ENCODE peak calls at places on chromosomes 16 and 17, in nine cellular contexts. One of them, this sample, is unnamed.

GRCh38 chr16:18803569-18804462 is 2.5 kb upstream of the ARL6IP1 start:
- DNase-seq in colonic mucosa: no peak
- DNase-seq in lower lobe of right lung: no peak
- DNase-seq in uterus: no peak
- DNase-seq in body of pancreas: no peak
- DNase-seq in SK-N-SH: no peak
- DNase-seq in GM12878: no peak
- DNase-seq in esophagus muscularis mucosa: no peak
- DNase-seq in heart left ventricle: no peak
- DNase-seq in this sample: no peak

GRCh38 chr17:65193305-65194293 is 56.4 kb downstream of the RGS9 start:
- DNase-seq in lower lobe of right lung: no peak
- DNase-seq in GM12878: no peak
- DNase-seq in colonic mucosa: no peak
- DNase-seq in SK-N-SH: no peak
- DNase-seq in body of pancreas: no peak
- DNase-seq in uterus: no peak
- DNase-seq in esophagus muscularis mucosa: no peak
- DNase-seq in heart left ventricle: no peak
- DNase-seq in this sample: no peak

GRCh38 chr16:10923650-10924214 is 18.5 kb downstream of the DEXI start:
- DNase-seq in GM12878: no peak
- DNase-seq in SK-N-SH: no peak
- DNase-seq in heart left ventricle: peak; percentile 90
- DNase-seq in colonic mucosa: no peak
- DNase-seq in body of pancreas: peak; percentile 87
- DNase-seq in uterus: no peak
- DNase-seq in esophagus muscularis mucosa: no peak
- DNase-seq in lower lobe of right lung: no peak
- DNase-seq in this sample: peak; percentile 84

GRCh38 chr16:14549789-14550153 is 80.3 kb downstream of the PARN start:
- DNase-seq in lower lobe of right lung: no peak
- DNase-seq in esophagus muscularis mucosa: no peak
- DNase-seq in uterus: no peak
- DNase-seq in GM12878: no peak
- DNase-seq in heart left ventricle: peak; percentile 53
- DNase-seq in body of pancreas: peak; percentile 40
- DNase-seq in SK-N-SH: no peak
- DNase-seq in colonic mucosa: no peak
- DNase-seq in this sample: no peak

GRCh38 chr17:71334041-71334781 is 786.6 kb upstream of the SOX9 start:
- DNase-seq in lower lobe of right lung: no peak
- DNase-seq in GM12878: no peak
- DNase-seq in heart left ventricle: no peak
- DNase-seq in body of pancreas: no peak
- DNase-seq in SK-N-SH: no peak
- DNase-seq in esophagus muscularis mucosa: no peak
- DNase-seq in colonic mucosa: no peak
- DNase-seq in uterus: no peak
- DNase-seq in this sample: no peak

GRCh38 chr17:27315796-27316465 is 22.0 kb downstream of the WSB1 start:
- DNase-seq in esophagus muscularis mucosa: peak; percentile 17
- DNase-seq in colonic mucosa: no peak
- DNase-seq in heart left ventricle: no peak
- DNase-seq in GM12878: no peak
- DNase-seq in uterus: no peak
- DNase-seq in body of pancreas: no peak
- DNase-seq in SK-N-SH: no peak
- DNase-seq in lower lobe of right lung: no peak
- DNase-seq in this sample: no peak

GRCh38 chr17:63837962-63838585 is 4.4 kb downstream of the SMARCD2 start:
- DNase-seq in body of pancreas: no peak
- DNase-seq in heart left ventricle: no peak
- DNase-seq in SK-N-SH: no peak
- DNase-seq in uterus: no peak
- DNase-seq in esophagus muscularis mucosa: no peak
- DNase-seq in lower lobe of right lung: no peak
- DNase-seq in colonic mucosa: no peak
- DNase-seq in GM12878: no peak
- DNase-seq in this sample: no peak

GRCh38 chr16:1941924-1942809 is 832 bp downstream of the MSRB1 start:
- DNase-seq in esophagus muscularis mucosa: no peak
- DNase-seq in body of pancreas: peak; percentile 77
- DNase-seq in SK-N-SH: no peak
- DNase-seq in heart left ventricle: peak; percentile 52
- DNase-seq in uterus: no peak
- DNase-seq in colonic mucosa: peak; percentile 50
- DNase-seq in lower lobe of right lung: peak; percentile 60
- DNase-seq in GM12878: no peak
- DNase-seq in this sample: no peak

GRCh38 chr17:47317119-47317518 is 6.6 kb upstream of the EFCAB13 start:
- DNase-seq in colonic mucosa: no peak
- DNase-seq in body of pancreas: no peak
- DNase-seq in GM12878: no peak
- DNase-seq in heart left ventricle: no peak
- DNase-seq in esophagus muscularis mucosa: peak; percentile 84
- DNase-seq in SK-N-SH: no peak
- DNase-seq in uterus: no peak
- DNase-seq in lower lobe of right lung: no peak
- DNase-seq in this sample: no peak

GRCh38 chr16:23423496-23424049 is 29.4 kb downstream of the COG7 start:
- DNase-seq in SK-N-SH: no peak
- DNase-seq in GM12878: no peak
- DNase-seq in lower lobe of right lung: peak; percentile 59
- DNase-seq in body of pancreas: peak; percentile 87
- DNase-seq in esophagus muscularis mucosa: peak; percentile 96
- DNase-seq in heart left ventricle: peak; percentile 72
- DNase-seq in uterus: peak; percentile 94
- DNase-seq in colonic mucosa: peak; percentile 90
- DNase-seq in this sample: peak; percentile 87

GRCh38 chr17:27315322-27315721 is 21.4 kb downstream of the WSB1 start:
- DNase-seq in body of pancreas: peak; percentile 64
- DNase-seq in heart left ventricle: peak; percentile 90
- DNase-seq in lower lobe of right lung: peak; percentile 78
- DNase-seq in SK-N-SH: no peak
- DNase-seq in GM12878: no peak
- DNase-seq in uterus: peak; percentile 91
- DNase-seq in colonic mucosa: peak; percentile 83
- DNase-seq in esophagus muscularis mucosa: peak; percentile 94
- DNase-seq in this sample: peak; percentile 92

GRCh38 chr16:85310868-85311585 is 198.8 kb upstream of the CIBAR2 start:
- DNase-seq in GM12878: no peak
- DNase-seq in body of pancreas: no peak
- DNase-seq in SK-N-SH: no peak
- DNase-seq in colonic mucosa: no peak
- DNase-seq in lower lobe of right lung: no peak
- DNase-seq in uterus: no peak
- DNase-seq in esophagus muscularis mucosa: no peak
- DNase-seq in heart left ventricle: peak; percentile 64
- DNase-seq in this sample: no peak

GRCh38 chr16:47461598-47462266 is 601 bp downstream of the PHKB start:
- DNase-seq in GM12878: no peak
- DNase-seq in heart left ventricle: no peak
- DNase-seq in colonic mucosa: peak; percentile 51
- DNase-seq in esophagus muscularis mucosa: no peak
- DNase-seq in lower lobe of right lung: no peak
- DNase-seq in uterus: no peak
- DNase-seq in body of pancreas: peak; percentile 27
- DNase-seq in SK-N-SH: peak; percentile 17
- DNase-seq in this sample: no peak

GRCh38 chr17:82385559-82386255 is 14.1 kb downstream of the UTS2R start:
- DNase-seq in heart left ventricle: no peak
- DNase-seq in lower lobe of right lung: peak; percentile 37
- DNase-seq in uterus: no peak
- DNase-seq in SK-N-SH: no peak
- DNase-seq in GM12878: no peak
- DNase-seq in body of pancreas: no peak
- DNase-seq in esophagus muscularis mucosa: no peak
- DNase-seq in colonic mucosa: no peak
- DNase-seq in this sample: no peak

GRCh38 chr16:57873218-57873617 is 70.9 kb upstream of the KIFC3 start:
- DNase-seq in SK-N-SH: no peak
- DNase-seq in uterus: no peak
- DNase-seq in esophagus muscularis mucosa: no peak
- DNase-seq in colonic mucosa: no peak
- DNase-seq in body of pancreas: no peak
- DNase-seq in GM12878: no peak
- DNase-seq in lower lobe of right lung: no peak
- DNase-seq in heart left ventricle: no peak
- DNase-seq in this sample: no peak
- H3K4me3 ChIP-seq in SK-N-SH: no peak overlapping the region
- H3K4me3 ChIP-seq in uterus: no peak overlapping the region
- H3K4me3 ChIP-seq in esophagus muscularis mucosa: no peak overlapping the region
- H3K4me3 ChIP-seq in colonic mucosa: no peak overlapping the region
- H3K4me3 ChIP-seq in body of pancreas: no peak overlapping the region
- H3K4me3 ChIP-seq in GM12878: no peak overlapping the region
- H3K4me3 ChIP-seq in lower lobe of right lung: no peak overlapping the region
- H3K4me3 ChIP-seq in heart left ventricle: no peak overlapping the region
- H3K4me3 ChIP-seq in this sample: no peak overlapping the region

DNA sequence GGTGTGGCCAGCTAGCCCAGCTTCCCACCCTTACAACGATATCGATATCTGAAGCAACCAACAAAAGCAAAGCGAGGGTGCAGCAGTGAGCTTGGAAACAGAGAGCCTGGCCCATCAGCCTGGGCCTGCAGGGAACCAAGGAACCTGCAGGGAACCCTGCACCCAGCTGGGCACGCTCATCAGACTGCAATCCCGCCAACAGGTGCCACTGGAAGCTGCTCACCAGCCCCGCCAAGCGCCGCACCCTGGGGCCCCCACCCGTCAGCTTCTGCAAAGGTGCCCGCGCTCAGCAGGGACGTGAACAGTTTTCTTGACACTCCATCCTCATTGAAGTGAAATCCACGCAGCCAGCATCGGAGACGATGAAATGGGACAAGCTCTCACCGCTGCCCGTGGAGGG is 250.7 kb downstream of the RBFOX3 start:
- DNase-seq in heart left ventricle: no peak
- DNase-seq in uterus: no peak
- DNase-seq in SK-N-SH: no peak
- DNase-seq in lower lobe of right lung: no peak
- DNase-seq in body of pancreas: no peak
- DNase-seq in GM12878: no peak
- DNase-seq in esophagus muscularis mucosa: no peak
- DNase-seq in colonic mucosa: no peak
- DNase-seq in this sample: no peak
- H3K27me3 ChIP-seq in heart left ventricle: peaks cover 4% of the 10 kb centered on the region
- H3K27me3 ChIP-seq in uterus: no peaks in the 10 kb centered on the region
- H3K27me3 ChIP-seq in SK-N-SH: peaks cover 42% of the 10 kb centered on the region
- H3K27me3 ChIP-seq in lower lobe of right lung: peaks cover 38% of the 10 kb centered on the region
- H3K27me3 ChIP-seq in body of pancreas: peaks cover 14% of the 10 kb centered on the region
- H3K27me3 ChIP-seq in GM12878: peaks cover 4% of the 10 kb centered on the region
- H3K27me3 ChIP-seq in esophagus muscularis mucosa: no peaks in the 10 kb centered on the region
- H3K27me3 ChIP-seq in colonic mucosa: peaks cover 4% of the 10 kb centered on the region
- H3K27me3 ChIP-seq in this sample: no peaks in the 10 kb centered on the region

GRCh38 chr17:50516980-50517379 is 8.7 kb downstream of the MYCBPAP start:
- DNase-seq in GM12878: no peak
- DNase-seq in body of pancreas: no peak
- DNase-seq in colonic mucosa: no peak
- DNase-seq in heart left ventricle: no peak
- DNase-seq in SK-N-SH: no peak
- DNase-seq in esophagus muscularis mucosa: no peak
- DNase-seq in uterus: no peak
- DNase-seq in lower lobe of right lung: no peak
- DNase-seq in this sample: no peak

GRCh38 chr17:50514388-50514787 is 6.1 kb downstream of the MYCBPAP start:
- DNase-seq in GM12878: no peak
- DNase-seq in lower lobe of right lung: no peak
- DNase-seq in uterus: no peak
- DNase-seq in esophagus muscularis mucosa: no peak
- DNase-seq in colonic mucosa: no peak
- DNase-seq in heart left ventricle: no peak
- DNase-seq in body of pancreas: no peak
- DNase-seq in SK-N-SH: no peak
- DNase-seq in this sample: no peak

GRCh38 chr17:50514936-50515702 is 6.9 kb downstream of the MYCBPAP start:
- DNase-seq in GM12878: no peak
- DNase-seq in SK-N-SH: no peak
- DNase-seq in lower lobe of right lung: no peak
- DNase-seq in esophagus muscularis mucosa: no peak
- DNase-seq in body of pancreas: peak; percentile 61
- DNase-seq in uterus: no peak
- DNase-seq in heart left ventricle: peak; percentile 54
- DNase-seq in colonic mucosa: no peak
- DNase-seq in this sample: no peak

GRCh38 chr17:50511058-50511457 is 2.8 kb downstream of the MYCBPAP start:
- DNase-seq in lower lobe of right lung: no peak
- DNase-seq in colonic mucosa: no peak
- DNase-seq in uterus: no peak
- DNase-seq in body of pancreas: no peak
- DNase-seq in GM12878: peak; percentile 83
- DNase-seq in heart left ventricle: no peak
- DNase-seq in SK-N-SH: no peak
- DNase-seq in esophagus muscularis mucosa: no peak
- DNase-seq in this sample: no peak

GRCh38 chr17:50513501-50513900 is 5.3 kb downstream of the MYCBPAP start:
- DNase-seq in lower lobe of right lung: no peak
- DNase-seq in colonic mucosa: no peak
- DNase-seq in body of pancreas: no peak
- DNase-seq in esophagus muscularis mucosa: no peak
- DNase-seq in uterus: no peak
- DNase-seq in SK-N-SH: no peak
- DNase-seq in heart left ventricle: no peak
- DNase-seq in GM12878: no peak
- DNase-seq in this sample: no peak
- H3K4me1 ChIP-seq in lower lobe of right lung: peaks cover 7% of the 10 kb centered on the region
- H3K4me1 ChIP-seq in colonic mucosa: no peaks in the 10 kb centered on the region
- H3K4me1 ChIP-seq in body of pancreas: peaks cover 61% of the 10 kb centered on the region
- H3K4me1 ChIP-seq in esophagus muscularis mucosa: peaks cover 23% of the 10 kb centered on the region
- H3K4me1 ChIP-seq in uterus: no peaks in the 10 kb centered on the region
- H3K4me1 ChIP-seq in SK-N-SH: no peaks in the 10 kb centered on the region
- H3K4me1 ChIP-seq in heart left ventricle: peaks cover 13% of the 10 kb centered on the region
- H3K4me1 ChIP-seq in GM12878: peaks cover 23% of the 10 kb centered on the region
- H3K4me1 ChIP-seq in this sample: peaks cover 30% of the 10 kb centered on the region

GRCh38 chr17:79779088-79779529 is 1.2 kb downstream of the CBX2 start:
- DNase-seq in body of pancreas: no peak
- DNase-seq in esophagus muscularis mucosa: no peak
- DNase-seq in colonic mucosa: no peak
- DNase-seq in SK-N-SH: peak; percentile 73
- DNase-seq in lower lobe of right lung: peak; percentile 43
- DNase-seq in GM12878: no peak
- DNase-seq in uterus: no peak
- DNase-seq in heart left ventricle: no peak
- DNase-seq in this sample: no peak

GRCh38 chr17:79778504-79779087 is 648 bp downstream of the CBX2 start:
- DNase-seq in uterus: no peak
- DNase-seq in SK-N-SH: peak; percentile 87
- DNase-seq in GM12878: no peak
- DNase-seq in esophagus muscularis mucosa: no peak
- DNase-seq in lower lobe of right lung: peak; percentile 49
- DNase-seq in colonic mucosa: peak; percentile 64
- DNase-seq in heart left ventricle: no peak
- DNase-seq in body of pancreas: no peak
- DNase-seq in this sample: no peak

GRCh38 chr17:79781012-79781665 is 3.2 kb downstream of the CBX2 start:
- DNase-seq in colonic mucosa: no peak
- DNase-seq in body of pancreas: no peak
- DNase-seq in lower lobe of right lung: peak; percentile 20
- DNase-seq in SK-N-SH: no peak
- DNase-seq in heart left ventricle: no peak
- DNase-seq in esophagus muscularis mucosa: no peak
- DNase-seq in uterus: no peak
- DNase-seq in GM12878: no peak
- DNase-seq in this sample: no peak

GRCh38 chr17:79777844-79778503 is at the start of gene CBX2:
- DNase-seq in esophagus muscularis mucosa: no peak
- DNase-seq in colonic mucosa: peak; percentile 81
- DNase-seq in GM12878: no peak
- DNase-seq in lower lobe of right lung: peak; percentile 79
- DNase-seq in heart left ventricle: peak; percentile 83
- DNase-seq in uterus: peak; percentile 61
- DNase-seq in body of pancreas: peak; percentile 79
- DNase-seq in SK-N-SH: peak; percentile 100
- DNase-seq in this sample: no peak

GRCh38 chr17:79779661-79780365 is 1.9 kb downstream of the CBX2 start:
- DNase-seq in GM12878: no peak
- DNase-seq in SK-N-SH: no peak
- DNase-seq in heart left ventricle: no peak
- DNase-seq in body of pancreas: no peak
- DNase-seq in uterus: no peak
- DNase-seq in esophagus muscularis mucosa: no peak
- DNase-seq in colonic mucosa: no peak
- DNase-seq in lower lobe of right lung: peak; percentile 24
- DNase-seq in this sample: no peak
- H3K4me3 ChIP-seq in GM12878: no peak overlapping the region
- H3K4me3 ChIP-seq in SK-N-SH: peak overlapping the region; percentile 84
- H3K4me3 ChIP-seq in heart left ventricle: no peak overlapping the region
- H3K4me3 ChIP-seq in body of pancreas: no peak overlapping the region
- H3K4me3 ChIP-seq in uterus: no peak overlapping the region
- H3K4me3 ChIP-seq in esophagus muscularis mucosa: no peak overlapping the region
- H3K4me3 ChIP-seq in colonic mucosa: no peak overlapping the region
- H3K4me3 ChIP-seq in lower lobe of right lung: no peak overlapping the region
- H3K4me3 ChIP-seq in this sample: no peak overlapping the region

This sample was measured in right atrium auricular region.